ENCODE peak calls at places on chromosomes 12 and 14, in ten cellular contexts. H is lower leg skin; Z is cardiac fibroblast; Y is aorta; G is A549; S is right atrium auricular region; Q is H7; X is CD4-positive, alpha-beta memory T cell; J is brain microvascular endothelial cell; A is epithelial cell of esophagus. U is an unnamed sample.

GRCh38 chr12:60071759-60072191 is 475.9 kb downstream of the SLC16A7 start:
- DNase-seq in J (no peak), S (no peak), Q (no peak), G (no peak), X (no peak), H (no peak), Z (no peak), Y (no peak), A (no peak), U (no peak)

GRCh38 chr12:110141389-110141788 is 17.2 kb downstream of the IFT81 start:
- DNase-seq in Z (peak), X (no peak), H (peak), J (no peak), Y (no peak), G (no peak), A (no peak), S (peak), Q (no peak), U (no peak)

GRCh38 chr14:49512147-49512551 is 74.0 kb downstream of the RPS29 start:
- DNase-seq in Q (no peak), G (peak), H (no peak), A (peak), S (no peak), Y (no peak), J (peak), Z (peak), X (no peak), U (peak)

GRCh38 chr14:101791919-101792572 is 30.5 kb downstream of the PPP2R5C start:
- DNase-seq in J (peak), Y (no peak), H (no peak), S (no peak), X (peak), G (no peak), Q (no peak), A (peak), Z (peak), U (peak)

GRCh38 chr12:113214938-113215400 is 6.3 kb upstream of the TPCN1 start:
- DNase-seq in Q (no peak), Z (peak), H (peak), G (peak), A (peak), X (no peak), Y (peak), S (peak), J (peak), U (peak)

GRCh38 chr12:121184984-121185894 is 24.7 kb upstream of the P2RX4 start:
- DNase-seq in Z (no peak), A (no peak), H (no peak), Q (no peak), X (no peak), Y (no peak), J (no peak), S (no peak), G (no peak), U (no peak)

GRCh38 chr12:14567311-14568195 is at the start of gene PLBD1:
- DNase-seq in Q (peak), G (peak), S (peak), X (no peak), H (peak), J (no peak), A (peak), Y (peak), Z (peak), U (no peak)

GRCh38 chr12:98514984-98515367 is 414 bp upstream of the TMPO start:
- DNase-seq in Z (no peak), G (no peak), S (no peak), A (no peak), X (no peak), J (no peak), Q (no peak), Y (no peak), H (no peak), U (no peak)

GRCh38 chr14:85313801-85314207 is 216.1 kb upstream of the FLRT2 start:
- DNase-seq in G (no peak), Z (peak), X (no peak), Y (no peak), A (no peak), S (no peak), J (peak), Q (no peak), H (no peak), U (peak)

GRCh38 chr12:124445121-124445718 is 122.2 kb downstream of the NCOR2 start:
- DNase-seq in G (no peak), J (no peak), Y (peak), S (no peak), Q (peak), H (no peak), A (no peak), Z (no peak), X (no peak), U (peak)

GRCh38 chr12:51008329-51008728 is 17.9 kb downstream of the SLC11A2 start:
- DNase-seq in Q (no peak), G (no peak), Y (no peak), X (no peak), A (no peak), S (no peak), H (no peak), Z (no peak), J (no peak), U (no peak)

GRCh38 chr12:92234533-92234932 is 88.9 kb upstream of the BTG1 start:
- DNase-seq in Z (no peak), Y (no peak), X (no peak), H (no peak), J (no peak), A (no peak), S (no peak), Q (no peak), G (no peak), U (no peak)

GRCh38 chr14:91246051-91246852 is 1.7 kb upstream of the GPR68 start:
- DNase-seq in S (no peak), Y (no peak), X (peak), H (no peak), G (no peak), A (no peak), J (no peak), Q (no peak), Z (no peak), U (peak)

DNA sequence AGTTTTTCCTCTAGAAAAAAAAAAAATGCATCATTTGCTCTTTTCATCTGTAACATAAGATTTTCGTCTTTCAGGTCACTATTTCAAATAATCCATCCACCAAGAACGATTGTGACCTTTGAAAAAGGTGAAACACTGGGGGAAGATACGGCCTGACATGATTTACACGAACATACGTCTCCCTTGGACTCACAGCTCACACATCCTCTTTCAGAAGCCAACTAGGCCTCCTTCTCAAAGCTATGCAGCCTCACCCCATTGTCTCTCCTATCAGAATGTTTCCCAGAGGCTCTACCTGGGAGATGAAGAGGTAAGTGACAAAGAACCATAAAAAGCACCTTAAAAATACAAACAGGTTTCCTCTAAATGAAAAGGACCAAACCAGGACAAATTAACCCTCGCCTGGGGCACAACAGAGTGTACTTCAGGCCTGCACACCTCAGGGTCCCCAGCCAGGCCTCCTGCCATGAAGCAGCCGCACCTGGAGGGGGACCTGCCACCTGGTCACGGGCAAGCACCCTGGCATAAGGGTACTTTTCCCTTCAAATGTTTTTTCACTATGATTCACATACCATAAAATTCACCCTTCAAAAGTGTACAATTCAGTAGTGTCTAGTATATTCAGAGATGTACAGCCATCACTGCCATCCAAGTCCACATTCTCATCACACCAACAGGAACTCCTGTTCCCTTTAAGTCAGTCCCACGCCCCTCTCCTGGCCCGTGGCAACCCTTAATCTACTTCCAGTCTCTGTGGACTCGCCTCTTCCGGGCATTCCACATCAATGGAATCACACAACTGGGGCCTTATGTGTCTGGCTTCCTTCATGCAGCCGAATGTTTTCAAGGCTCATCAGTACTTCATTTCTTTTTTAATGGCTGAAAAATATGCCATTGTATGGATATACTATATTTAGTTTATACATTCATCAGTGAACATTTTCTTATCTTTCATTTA is 5.4 kb downstream of the SLC15A4 start:
- DNase-seq in J (peak), G (peak), Y (no peak), X (no peak), H (no peak), A (peak), Q (no peak), Z (peak), S (no peak), U (no peak)
- H3K4me3 ChIP-seq in J (no peak), G (no peak), Y (no peak), X (no peak), H (no peak), A (no peak), Q (no peak), Z (no peak), S (no peak), U (no peak)

GRCh38 chr12:48036818-48037217 is 32.5 kb upstream of the COL2A1 start:
- DNase-seq in G (no peak), Q (peak), Z (no peak), A (no peak), J (no peak), H (no peak), Y (no peak), X (no peak), S (no peak), U (no peak)
- H3K4me3 ChIP-seq in G (no peak), Q (no peak), Z (no peak), A (no peak), J (no peak), H (no peak), Y (no peak), X (no peak), S (no peak), U (no peak)

DNA sequence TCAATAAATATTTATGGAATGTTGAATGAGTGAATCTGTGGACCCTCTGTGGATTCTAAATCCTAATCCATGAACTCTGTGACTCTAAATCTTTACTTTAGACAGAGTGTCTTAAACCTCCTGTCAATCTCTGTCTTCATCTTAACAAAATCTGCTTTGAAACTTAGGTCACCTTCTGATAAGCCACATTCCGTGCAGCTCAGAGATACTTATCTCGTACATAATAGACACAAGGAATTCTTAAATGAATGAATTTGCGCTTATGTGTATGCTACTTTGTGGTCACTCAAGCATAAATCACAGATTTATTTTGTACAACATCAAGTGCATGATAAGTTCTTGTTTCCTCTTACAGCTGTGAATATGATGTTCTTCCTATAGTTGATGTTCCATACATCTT is 2.2 kb upstream of the KRAS start:
- DNase-seq in A (no peak), S (no peak), G (no peak), Y (no peak), Q (no peak), J (no peak), X (no peak), Z (no peak), H (no peak), U (no peak)
- H3K4me3 ChIP-seq in A (no peak), S (no peak), G (no peak), Y (no peak), Q (no peak), J (no peak), X (no peak), Z (no peak), H (no peak), U (no peak)

DNA sequence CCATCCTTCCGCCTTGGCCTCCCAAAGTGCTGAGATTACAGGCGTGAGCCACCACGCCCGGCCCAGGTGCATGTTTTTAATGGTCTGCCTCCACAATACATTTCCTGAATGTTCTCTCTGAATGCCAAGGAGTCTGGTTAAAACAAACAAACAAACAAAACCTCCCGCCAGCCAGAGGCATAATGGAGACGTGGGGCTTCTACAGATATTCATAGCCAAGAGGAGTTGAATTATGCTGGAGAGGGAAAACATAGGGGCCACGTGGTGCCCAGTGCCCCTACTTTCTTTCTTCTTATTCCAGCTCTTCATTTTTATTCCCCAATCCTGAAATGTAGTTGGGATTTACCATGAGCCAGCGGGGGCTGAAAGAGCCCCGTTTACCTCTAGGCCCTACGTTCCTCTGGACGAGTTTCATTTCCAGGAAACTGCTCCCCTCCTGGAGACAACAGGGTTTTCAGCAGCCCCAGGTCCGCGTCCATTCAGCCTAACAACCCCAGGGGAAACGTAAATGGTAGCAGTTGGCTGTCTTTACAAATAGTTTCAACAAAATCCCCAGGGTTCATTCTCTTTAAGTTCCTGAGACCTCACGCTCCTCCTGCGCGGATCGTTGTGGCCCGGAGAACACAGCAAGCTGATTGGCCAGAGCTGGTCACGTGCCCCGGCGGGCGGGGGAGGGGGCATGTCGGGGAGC is 108.5 kb upstream of the ESRRB start:
- DNase-seq in S (peak), Q (peak), Y (peak), H (peak), J (peak), X (no peak), Z (peak), G (no peak), A (peak), U (no peak)
- H3K4me3 ChIP-seq in S (peak), Q (peak), Y (peak), H (no peak), J (peak), X (no peak), Z (peak), G (no peak), A (peak), U (no peak)

GRCh38 chr12:52645120-52645761 is 6.8 kb downstream of the KRT2 start:
- DNase-seq in J (no peak), X (peak), A (peak), H (peak), Q (no peak), S (no peak), Y (no peak), Z (no peak), G (no peak), U (no peak)
- H3K4me3 ChIP-seq in J (no peak), X (no peak), A (no peak), H (no peak), Q (no peak), S (no peak), Y (no peak), Z (no peak), G (no peak), U (no peak)

U was measured in SJCRH30.